ENCODE peak calls at places on chromosomes 13 and 19, in six cellular contexts. G, J, X, Z, A and H are unnamed samples.
A peak's percentile ranks its signal among the peaks of the same experiment; 100 is the strongest.

GRCh38 chr19:41264581-41265375 is 606 bp downstream of the HNRNPUL1 start:
- DNase-seq in Z (peak; percentile 50), X (peak; percentile 46), G (peak; percentile 54), J (peak; percentile 64), A (peak; percentile 52), H (peak; percentile 44)

GRCh38 chr13:105634059-105634458 is 901.4 kb downstream of the EFNB2 start:
- DNase-seq in G (no peak), A (no peak), X (no peak), Z (no peak), J (no peak), H (no peak)

GRCh38 chr13:88031980-88032562 is 360.9 kb downstream of the SLITRK5 start:
- DNase-seq in X (no peak), A (peak; percentile 25), Z (no peak), G (no peak), J (no peak), H (no peak)

GRCh38 chr13:96650301-96650886 is 343.9 kb downstream of the OXGR1 start:
- DNase-seq in A (no peak), G (no peak), Z (no peak), X (peak; percentile 4), J (no peak), H (no peak)

GRCh38 chr19:34260771-34261173 is 6.4 kb downstream of the GARRE1 start:
- DNase-seq in X (no peak), J (no peak), Z (no peak), G (no peak), A (no peak), H (no peak)

GRCh38 chr13:73835138-73835721 is 299.0 kb downstream of the KLF12 start:
- DNase-seq in J (peak; percentile 14), Z (no peak), X (peak; percentile 42), A (peak; percentile 37), G (no peak), H (peak; percentile 42)

GRCh38 chr13:42747399-42747873 is 33.9 kb upstream of the FAM216B start:
- DNase-seq in G (no peak), X (no peak), Z (no peak), J (no peak), A (peak; percentile 30), H (no peak)

GRCh38 chr19:4455742-4456565 is 1.6 kb downstream of the UBXN6 start:
- DNase-seq in G (peak; percentile 78), X (no peak), A (peak; percentile 66), J (no peak), Z (peak; percentile 64), H (no peak)

GRCh38 chr13:99321709-99322108 is 14.5 kb upstream of the GPR183 start:
- DNase-seq in X (no peak), A (no peak), J (no peak), Z (no peak), G (no peak), H (no peak)

GRCh38 chr19:46206176-46206575 is 23.4 kb upstream of the IGFL1 start:
- DNase-seq in X (no peak), Z (no peak), G (peak; percentile 28), A (peak; percentile 89), J (no peak), H (no peak)

GRCh38 chr13:113187263-113187669 is 21.2 kb downstream of the PCID2 start:
- DNase-seq in X (no peak), A (peak; percentile 97), Z (peak; percentile 37), G (peak; percentile 87), J (no peak), H (no peak)

GRCh38 chr13:28322256-28322895 is 172.6 kb downstream of the FLT1 start:
- DNase-seq in G (no peak), J (no peak), A (no peak), X (no peak), Z (no peak), H (no peak)

GRCh38 chr19:44694184-44694579 is 4.8 kb upstream of the CEACAM16 start:
- DNase-seq in A (no peak), Z (no peak), G (no peak), X (no peak), J (no peak), H (no peak)

GRCh38 chr13:94674609-94675348 is 37.6 kb downstream of the SOX21 start:
- DNase-seq in G (no peak), J (no peak), A (peak; percentile 48), Z (peak; percentile 53), X (peak; percentile 48), H (peak; percentile 60)

GRCh38 chr13:31200636-31200970 is 828 bp downstream of the B3GLCT start:
- DNase-seq in G (peak; percentile 40), X (peak; percentile 43), A (peak; percentile 25), Z (peak; percentile 60), J (no peak), H (no peak)

GRCh38 chr13:72805663-72806341 is 23.9 kb downstream of the PIBF1 start:
- DNase-seq in Z (no peak), J (no peak), A (no peak), X (no peak), G (no peak), H (no peak)

GRCh38 chr19:8610041-8610927 is at the start of gene ADAMTS10:
- DNase-seq in J (no peak), Z (peak; percentile 40), A (no peak), X (no peak), G (peak; percentile 51), H (peak; percentile 55)

GRCh38 chr13:101397742-101398141 is 18.6 kb downstream of the NALCN start:
- DNase-seq in G (no peak), X (no peak), A (peak; percentile 81), J (no peak), Z (no peak), H (no peak)

DNA sequence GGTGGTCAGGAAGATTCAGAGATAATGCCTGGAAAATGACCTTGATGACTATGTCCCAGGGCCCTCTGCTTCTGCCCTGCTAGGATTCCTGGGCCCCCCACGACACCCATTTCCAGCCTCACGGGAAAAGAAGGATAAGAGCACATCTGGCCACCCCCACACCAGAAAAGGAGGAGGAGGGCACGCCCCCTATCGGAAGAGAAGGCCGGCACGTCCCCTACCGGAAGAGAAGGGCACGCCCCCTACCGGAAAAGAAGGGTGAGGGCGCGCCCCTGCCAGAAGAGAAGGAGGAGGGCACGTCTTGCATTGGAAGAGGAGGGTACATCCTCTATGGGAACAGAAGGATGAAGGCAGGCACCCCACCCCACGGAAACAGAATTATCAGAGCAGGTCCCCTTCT is 84.3 kb downstream of the IER2 start:
- DNase-seq in X (peak; percentile 74), J (peak; percentile 43), A (peak; percentile 50), Z (peak; percentile 69), G (peak; percentile 18), H (peak; percentile 79)
- TF ChIP-seq CTCF in X (peak; percentile 13), J (peak; percentile 92), A (peak; percentile 67), Z (peak; percentile 68), G (peak; percentile 38), H (no peak)

GRCh38 chr19:14090509-14091085 is at the start of gene SAMD1:
- DNase-seq in A (peak; percentile 91), Z (peak; percentile 94), G (peak; percentile 95), X (peak; percentile 89), J (peak; percentile 88), H (peak; percentile 96)

GRCh38 chr19:14089662-14090508 is 666 bp downstream of the SAMD1 start:
- DNase-seq in A (peak; percentile 44), X (peak; percentile 45), Z (peak; percentile 53), J (peak; percentile 81), G (peak; percentile 58), H (peak; percentile 72)

GRCh38 chr19:14091086-14091884 is 734 bp upstream of the SAMD1 start:
- DNase-seq in A (peak; percentile 43), G (no peak), X (peak; percentile 92), Z (peak; percentile 43), J (peak; percentile 84), H (peak; percentile 97)

GRCh38 chr19:14088634-14089411 is 1.7 kb downstream of the SAMD1 start:
- DNase-seq in G (no peak), A (no peak), X (no peak), J (no peak), Z (no peak), H (peak; percentile 9)

GRCh38 chr19:14089412-14089661 is 1.2 kb downstream of the SAMD1 start:
- DNase-seq in X (no peak), Z (no peak), A (no peak), J (no peak), G (no peak), H (peak; percentile 41)
- TF ChIP-seq CTCF in X (peak; percentile 27), Z (no peak), A (no peak), J (peak; percentile 15), G (peak; percentile 26), H (no peak)

GRCh38 chr13:46797468-46798237 is 692 bp upstream of the ESD start:
- DNase-seq in X (no peak), Z (no peak), G (no peak), J (no peak), A (no peak), H (no peak)

GRCh38 chr13:46796129-46796514 is 839 bp downstream of the ESD start:
- DNase-seq in G (no peak), Z (no peak), J (no peak), X (no peak), A (no peak), H (no peak)

GRCh38 chr13:46795321-46795720 is 1.6 kb downstream of the ESD start:
- DNase-seq in X (no peak), Z (no peak), G (no peak), A (no peak), J (no peak), H (no peak)

GRCh38 chr13:46799139-46799538 is 2.2 kb upstream of the ESD start:
- DNase-seq in Z (no peak), G (no peak), J (no peak), X (no peak), A (no peak), H (no peak)

DNA sequence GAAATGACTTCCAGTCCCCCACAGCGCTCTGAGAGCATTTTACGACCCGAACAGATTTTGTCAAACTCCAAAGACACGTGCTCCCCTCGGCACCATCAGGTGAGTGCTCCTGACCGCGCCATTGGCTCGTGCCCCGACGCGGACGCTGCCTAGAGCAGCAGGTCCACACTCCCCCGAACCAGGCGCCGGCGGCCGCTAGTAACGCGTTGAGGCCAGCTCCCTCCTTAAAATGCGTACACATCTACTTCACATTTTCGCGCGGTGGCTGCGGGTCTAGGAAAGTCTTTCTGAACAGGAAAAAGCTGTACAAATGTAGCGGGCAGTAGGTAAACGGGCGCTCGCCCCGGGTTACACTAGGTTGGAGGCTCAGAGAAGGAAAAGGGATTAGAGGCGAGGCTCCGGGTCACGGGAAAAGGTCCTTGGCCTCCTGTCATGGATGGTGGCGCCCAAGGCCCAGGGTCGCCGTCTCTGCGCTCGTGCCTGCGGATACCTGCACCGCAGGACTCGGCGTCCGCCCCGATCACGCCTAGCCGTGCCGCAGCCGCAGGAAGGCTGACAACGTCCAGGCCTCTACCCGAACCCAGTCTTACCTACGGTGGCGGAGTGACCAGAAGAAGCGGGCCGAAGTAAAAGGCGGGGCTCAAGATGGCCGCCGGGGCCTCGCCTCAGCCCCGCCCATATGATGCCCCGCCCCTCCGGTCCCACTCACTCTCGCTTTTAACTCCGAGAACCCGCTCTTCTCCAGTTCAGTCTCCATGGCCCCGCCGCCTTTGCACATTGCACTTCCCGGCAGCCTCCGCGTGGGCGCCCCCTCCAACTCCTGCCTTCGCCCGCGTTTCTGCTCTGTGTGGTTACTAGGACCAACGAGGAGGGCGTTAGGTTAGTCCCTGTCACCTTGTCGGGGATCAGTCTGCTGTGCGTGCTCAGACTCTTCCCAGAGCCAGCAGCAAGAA is at the start of gene ESD:
- DNase-seq in X (peak; percentile 94), Z (peak; percentile 91), G (peak; percentile 97), A (peak; percentile 88), J (peak; percentile 92), H (peak; percentile 91)
- TF ChIP-seq CTCF in X (no peak), Z (no peak), G (no peak), A (no peak), J (no peak), H (no peak)

GRCh38 chr19:15701757-15702589 is 25.9 kb upstream of the OR10H2 start:
- DNase-seq in X (no peak), Z (no peak), J (no peak), G (no peak), A (no peak), H (no peak)

GRCh38 chr19:15696654-15697194 is 23.8 kb downstream of the CYP4F12 start:
- DNase-seq in G (no peak), X (no peak), J (no peak), A (no peak), Z (no peak), H (no peak)

GRCh38 chr19:15702590-15702930 is 25.3 kb upstream of the OR10H2 start:
- DNase-seq in A (no peak), J (no peak), G (peak; percentile 79), X (no peak), Z (peak; percentile 67), H (no peak)
- TF ChIP-seq CTCF in A (no peak), J (peak; percentile 18), G (no peak), X (no peak), Z (no peak), H (peak; percentile 11)